ENCODE peak calls at places on chromosomes 7 and 10, in six cellular contexts. T is suprapubic skin, U is HepG2, X is HCT116, H is transverse colon, S is sigmoid colon. Q is an unnamed sample.

GRCh38 chr10:44463511-44464121 is 78.7 kb upstream of the CXCL12 start:
- DNase-seq in T (no peak), U (no peak), X (no peak), H (no peak), S (no peak), Q (no peak)

GRCh38 chr7:105352018-105352612 is 36.6 kb downstream of the SRPK2 start:
- DNase-seq in T (peak; percentile 79), U (no peak), X (no peak), H (peak; percentile 54), S (peak; percentile 89), Q (peak; percentile 42)

GRCh38 chr7:10632707-10633106 is 341.0 kb upstream of the PHF14 start:
- DNase-seq in T (no peak), U (no peak), X (no peak), H (no peak), S (no peak), Q (no peak)

GRCh38 chr10:63466168-63466935 is 575 bp upstream of the JMJD1C start:
- DNase-seq in T (no peak), U (peak; percentile 54), X (peak; percentile 45), H (peak; percentile 64), S (peak; percentile 79), Q (peak; percentile 44)

GRCh38 chr7:110027385-110027784 is 1063.5 kb upstream of the LRRN3 start:
- DNase-seq in T (no peak), U (no peak), X (no peak), H (no peak), S (no peak), Q (no peak)

GRCh38 chr7:7554647-7555575 is 11.8 kb upstream of the MIOS start:
- DNase-seq in T (no peak), U (no peak), X (no peak), H (no peak), S (no peak), Q (no peak)

GRCh38 chr10:18071591-18071990 is 68.6 kb upstream of the CACNB2 start:
- DNase-seq in T (no peak), U (no peak), X (no peak), H (no peak), S (no peak), Q (no peak)

GRCh38 chr7:111029141-111029572 is 61.8 kb upstream of the LRRN3 start:
- DNase-seq in T (no peak), U (peak; percentile 84), X (no peak), H (no peak), S (no peak), Q (no peak)

GRCh38 chr7:156969972-156970420 is 20.5 kb downstream of the NOM1 start:
- DNase-seq in T (no peak), U (no peak), X (no peak), H (no peak), S (no peak), Q (no peak)

GRCh38 chr7:771241-772004 is 44.3 kb upstream of the PRKAR1B start:
- DNase-seq in T (no peak), U (no peak), X (no peak), H (peak; percentile 69), S (peak; percentile 96), Q (no peak)

GRCh38 chr7:18177815-18178660 is 150.4 kb upstream of the PRPS1L1 start:
- DNase-seq in T (no peak), U (peak; percentile 48), X (no peak), H (no peak), S (no peak), Q (no peak)

GRCh38 chr10:86360657-86361056 is 5.9 kb downstream of the GRID1 start:
- DNase-seq in T (peak; percentile 25), U (no peak), X (no peak), H (peak; percentile 1), S (peak; percentile 30), Q (peak; percentile 22)

GRCh38 chr7:139776486-139777303 is 1.1 kb downstream of the HIPK2 start:
- DNase-seq in T (no peak), U (peak; percentile 39), X (no peak), H (peak; percentile 36), S (no peak), Q (no peak)

GRCh38 chr7:158054611-158055010 is 533.0 kb downstream of the PTPRN2 start:
- DNase-seq in T (peak; percentile 32), U (no peak), X (no peak), H (no peak), S (peak; percentile 37), Q (no peak)

GRCh38 chr7:1725199-1725701 is 55.2 kb downstream of the ELFN1 start:
- DNase-seq in T (no peak), U (no peak), X (no peak), H (peak; percentile 18), S (no peak), Q (no peak)

GRCh38 chr7:6221340-6222319 is 50.8 kb downstream of the CYTH3 start:
- DNase-seq in T (no peak), U (no peak), X (no peak), H (no peak), S (no peak), Q (no peak)

GRCh38 chr7:157664866-157665633 is 328.2 kb downstream of the DNAJB6 start:
- DNase-seq in T (peak; percentile 35), U (no peak), X (peak; percentile 63), H (no peak), S (peak; percentile 38), Q (no peak)

GRCh38 chr7:32501522-32501921 is 6.2 kb downstream of the AVL9 start:
- DNase-seq in T (no peak), U (peak; percentile 49), X (peak; percentile 24), H (no peak), S (no peak), Q (no peak)

GRCh38 chr10:116521424-116522305 is 24.1 kb upstream of the PNLIP start:
- DNase-seq in T (no peak), U (peak; percentile 28), X (peak; percentile 62), H (peak; percentile 17), S (no peak), Q (no peak)

GRCh38 chr10:122342293-122343134 is 32.0 kb upstream of the PLEKHA1 start:
- DNase-seq in T (no peak), U (peak; percentile 54), X (peak; percentile 39), H (peak; percentile 19), S (no peak), Q (no peak)

GRCh38 chr7:111312966-111313365 is 222.0 kb downstream of the LRRN3 start:
- DNase-seq in T (no peak), U (peak; percentile 13), X (no peak), H (no peak), S (no peak), Q (no peak)

GRCh38 chr7:11753441-11753840 is 78.6 kb downstream of the THSD7A start:
- DNase-seq in T (no peak), U (no peak), X (no peak), H (no peak), S (no peak), Q (no peak)

GRCh38 chr10:43197834-43198681 is 59.8 kb downstream of the CSGALNACT2 start:
- DNase-seq in T (no peak), U (peak; percentile 18), X (no peak), H (no peak), S (peak; percentile 40), Q (peak; percentile 14)

GRCh38 chr7:43248961-43249807 is 136.7 kb downstream of the HECW1 start:
- DNase-seq in T (peak; percentile 61), U (no peak), X (peak; percentile 33), H (peak; percentile 50), S (peak; percentile 73), Q (no peak)

GRCh38 chr10:71868192-71868697 is 17.2 kb upstream of the PSAP start:
- DNase-seq in T (no peak), U (peak; percentile 44), X (no peak), H (peak; percentile 68), S (peak; percentile 83), Q (no peak)
- TF ChIP-seq POLR2AphosphoS5 in T (no peak), U (no peak), X (no peak), H (peak; percentile 15), S (no peak), Q (peak; percentile 51)

DNA sequence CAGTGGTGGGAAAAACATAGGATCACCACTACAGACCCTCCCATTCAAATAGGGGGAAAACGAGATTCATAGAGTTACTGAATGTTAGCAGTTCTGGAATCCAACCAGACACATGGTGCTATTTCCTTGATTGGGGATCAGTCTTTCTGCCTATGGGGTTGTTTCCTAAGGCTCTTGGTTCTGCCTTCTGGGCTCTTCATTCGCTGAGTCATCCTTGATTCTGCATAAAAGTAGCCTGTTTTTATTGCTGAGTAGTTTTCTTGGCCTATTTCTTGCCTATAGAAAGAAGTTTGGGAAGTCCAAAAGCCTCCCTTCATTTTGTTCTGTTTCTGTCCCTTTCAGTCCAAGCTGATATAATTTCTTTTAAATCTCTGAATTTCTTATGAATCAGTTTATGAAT is 99.3 kb upstream of the OIT3 start:
- DNase-seq in T (no peak), U (no peak), X (no peak), H (no peak), S (no peak), Q (no peak)
- H3K27ac ChIP-seq in T (no peak overlapping the region), U (no peak overlapping the region), X (no peak overlapping the region), H (no peak overlapping the region), S (no peak overlapping the region), Q (no peak overlapping the region)

DNA sequence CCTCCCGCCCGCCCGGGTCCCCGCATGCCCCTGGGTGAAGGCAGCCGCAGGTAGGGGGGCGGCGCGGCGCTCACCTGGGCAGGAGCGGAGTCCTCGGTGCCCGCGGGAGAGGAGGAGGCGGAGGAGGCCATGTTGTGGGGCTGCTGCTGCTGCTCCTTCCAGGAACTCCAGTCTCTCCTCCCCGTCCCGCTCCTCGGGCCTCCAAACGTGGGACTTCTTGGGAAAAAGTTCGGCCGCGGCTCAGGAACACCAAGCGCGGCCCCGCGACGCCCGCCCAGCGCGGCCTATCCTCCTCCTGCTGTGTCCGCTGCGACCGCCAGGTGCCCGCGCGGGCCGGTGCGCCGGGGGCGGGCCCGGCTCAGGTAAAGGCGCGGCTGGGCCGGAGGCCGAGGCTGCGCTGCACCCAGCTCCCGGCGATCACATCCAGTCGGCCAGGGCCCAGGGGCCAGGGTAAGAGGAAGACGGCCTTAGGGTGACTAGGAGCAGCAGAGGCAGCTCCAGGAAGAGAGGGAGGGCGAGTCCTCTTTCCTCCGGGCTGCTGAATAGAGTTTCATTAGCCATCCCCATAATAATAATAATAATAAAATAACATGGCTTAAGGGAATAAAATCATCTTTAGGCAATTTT is 45.0 kb upstream of the CDK1 start:
- DNase-seq in T (peak; percentile 68), U (no peak), X (peak; percentile 39), H (peak; percentile 78), S (no peak), Q (peak; percentile 44)
- TF ChIP-seq POLR2AphosphoS5 in T (no peak), U (no peak), X (peak; percentile 64), H (peak; percentile 50), S (no peak), Q (no peak)

GRCh38 chr7:26553128-26553527 is 261.5 kb downstream of the SNX10 start:
- DNase-seq in T (no peak), U (no peak), X (no peak), H (no peak), S (no peak), Q (no peak)

GRCh38 chr7:26549281-26549943 is 257.8 kb downstream of the SNX10 start:
- DNase-seq in T (no peak), U (no peak), X (no peak), H (no peak), S (no peak), Q (no peak)

GRCh38 chr7:26553582-26553981 is 261.9 kb downstream of the SNX10 start:
- DNase-seq in T (no peak), U (no peak), X (no peak), H (no peak), S (no peak), Q (no peak)

GRCh38 chr7:26550492-26550891 is 258.8 kb downstream of the SNX10 start:
- DNase-seq in T (no peak), U (no peak), X (no peak), H (no peak), S (no peak), Q (no peak)

DNA sequence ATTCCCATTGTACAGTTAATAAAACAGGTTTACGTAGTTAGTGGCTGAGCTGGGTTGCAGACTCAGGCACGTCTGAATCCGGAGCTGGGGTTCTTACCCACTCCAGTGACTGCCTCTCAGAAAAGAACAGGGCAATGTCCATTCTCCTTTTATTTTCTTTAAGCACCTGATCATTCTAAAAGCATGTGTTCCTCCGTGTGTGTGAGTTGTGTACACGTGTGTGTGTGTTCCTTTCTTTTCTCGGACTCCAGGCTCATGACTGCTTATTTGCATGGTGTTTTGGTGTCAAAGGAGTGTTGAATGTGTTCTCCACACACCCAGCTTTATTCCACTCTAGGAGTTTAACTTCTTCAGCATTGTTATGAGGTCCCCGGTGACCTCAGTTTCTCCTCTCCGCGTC is 260.1 kb downstream of the SNX10 start:
- DNase-seq in T (no peak), U (no peak), X (no peak), H (no peak), S (no peak), Q (no peak)
- H3K27ac ChIP-seq in T (no peak overlapping the region), U (no peak overlapping the region), X (no peak overlapping the region), H (no peak overlapping the region), S (no peak overlapping the region), Q (no peak overlapping the region)